ENCODE peak calls at places on chromosome X, in ten cellular contexts. One of them, this sample, is unnamed.

GRCh38 chrX:55582447-55582846 is 40.8 kb upstream of the FOXR2 start:
- DNase-seq in dorsolateral prefrontal cortex: no peak
- DNase-seq in K562: no peak
- DNase-seq in GM12865: no peak
- DNase-seq in effector CD8-positive, alpha-beta T cell: no peak
- DNase-seq in ovary: no peak
- DNase-seq in fibroblast of the conjunctiva: no peak
- DNase-seq in AG04449: no peak
- DNase-seq in Peyer's patch: no peak
- DNase-seq in stimulated activated CD4-positive, alpha-beta T cell treated with anti-CD3 and anti-CD28 coated beads, Interleukin-1b, Interleukin-23, amount 100 ng/mL, for 1 hour: no peak
- DNase-seq in this sample: no peak

GRCh38 chrX:11458175-11458574 is 165.0 kb downstream of the AMELX start:
- DNase-seq in dorsolateral prefrontal cortex: no peak
- DNase-seq in K562: no peak
- DNase-seq in GM12865: no peak
- DNase-seq in effector CD8-positive, alpha-beta T cell: no peak
- DNase-seq in ovary: no peak
- DNase-seq in fibroblast of the conjunctiva: no peak
- DNase-seq in AG04449: no peak
- DNase-seq in Peyer's patch: no peak
- DNase-seq in stimulated activated CD4-positive, alpha-beta T cell treated with anti-CD3 and anti-CD28 coated beads, Interleukin-1b, Interleukin-23, amount 100 ng/mL, for 1 hour: no peak
- DNase-seq in this sample: no peak

GRCh38 chrX:103562801-103563200 is 22.5 kb upstream of the TCEAL4 start:
- DNase-seq in dorsolateral prefrontal cortex: no peak
- DNase-seq in K562: no peak
- DNase-seq in GM12865: no peak
- DNase-seq in effector CD8-positive, alpha-beta T cell: no peak
- DNase-seq in ovary: no peak
- DNase-seq in fibroblast of the conjunctiva: no peak
- DNase-seq in AG04449: no peak
- DNase-seq in Peyer's patch: no peak
- DNase-seq in stimulated activated CD4-positive, alpha-beta T cell treated with anti-CD3 and anti-CD28 coated beads, Interleukin-1b, Interleukin-23, amount 100 ng/mL, for 1 hour: no peak
- DNase-seq in this sample: no peak

GRCh38 chrX:78075787-78076389 is 28.2 kb upstream of the PGK1 start:
- DNase-seq in dorsolateral prefrontal cortex: no peak
- DNase-seq in K562: no peak
- DNase-seq in GM12865: no peak
- DNase-seq in effector CD8-positive, alpha-beta T cell: no peak
- DNase-seq in ovary: no peak
- DNase-seq in fibroblast of the conjunctiva: no peak
- DNase-seq in AG04449: no peak
- DNase-seq in Peyer's patch: no peak
- DNase-seq in stimulated activated CD4-positive, alpha-beta T cell treated with anti-CD3 and anti-CD28 coated beads, Interleukin-1b, Interleukin-23, amount 100 ng/mL, for 1 hour: no peak
- DNase-seq in this sample: no peak

GRCh38 chrX:48958635-48959094 is 1.3 kb upstream of the OTUD5 start:
- DNase-seq in dorsolateral prefrontal cortex: no peak
- DNase-seq in K562: peak; percentile 35
- DNase-seq in GM12865: no peak
- DNase-seq in effector CD8-positive, alpha-beta T cell: peak; percentile 20
- DNase-seq in ovary: peak; percentile 52
- DNase-seq in fibroblast of the conjunctiva: peak; percentile 24
- DNase-seq in AG04449: no peak
- DNase-seq in Peyer's patch: no peak
- DNase-seq in stimulated activated CD4-positive, alpha-beta T cell treated with anti-CD3 and anti-CD28 coated beads, Interleukin-1b, Interleukin-23, amount 100 ng/mL, for 1 hour: no peak
- DNase-seq in this sample: peak; percentile 45

GRCh38 chrX:140090800-140091275 is 125.5 kb upstream of the CXorf66 start:
- DNase-seq in dorsolateral prefrontal cortex: no peak
- DNase-seq in K562: no peak
- DNase-seq in GM12865: no peak
- DNase-seq in effector CD8-positive, alpha-beta T cell: no peak
- DNase-seq in ovary: no peak
- DNase-seq in fibroblast of the conjunctiva: no peak
- DNase-seq in AG04449: no peak
- DNase-seq in Peyer's patch: no peak
- DNase-seq in stimulated activated CD4-positive, alpha-beta T cell treated with anti-CD3 and anti-CD28 coated beads, Interleukin-1b, Interleukin-23, amount 100 ng/mL, for 1 hour: no peak
- DNase-seq in this sample: no peak

GRCh38 chrX:15815779-15816452 is 25.6 kb downstream of the ZRSR2 start:
- DNase-seq in dorsolateral prefrontal cortex: no peak
- DNase-seq in K562: peak; percentile 30
- DNase-seq in GM12865: peak; percentile 56
- DNase-seq in effector CD8-positive, alpha-beta T cell: no peak
- DNase-seq in ovary: no peak
- DNase-seq in fibroblast of the conjunctiva: peak; percentile 4
- DNase-seq in AG04449: no peak
- DNase-seq in Peyer's patch: no peak
- DNase-seq in stimulated activated CD4-positive, alpha-beta T cell treated with anti-CD3 and anti-CD28 coated beads, Interleukin-1b, Interleukin-23, amount 100 ng/mL, for 1 hour: no peak
- DNase-seq in this sample: no peak

GRCh38 chrX:31499120-31499519 is 427.3 kb upstream of the FTHL17 start:
- DNase-seq in dorsolateral prefrontal cortex: no peak
- DNase-seq in K562: no peak
- DNase-seq in GM12865: no peak
- DNase-seq in effector CD8-positive, alpha-beta T cell: no peak
- DNase-seq in ovary: no peak
- DNase-seq in fibroblast of the conjunctiva: peak; percentile 35
- DNase-seq in AG04449: no peak
- DNase-seq in Peyer's patch: no peak
- DNase-seq in stimulated activated CD4-positive, alpha-beta T cell treated with anti-CD3 and anti-CD28 coated beads, Interleukin-1b, Interleukin-23, amount 100 ng/mL, for 1 hour: no peak
- DNase-seq in this sample: no peak